ENCODE peak calls at places on chromosome 18, in eight cellular contexts. D, L, H, B, T, E, M and N are unnamed samples.

GRCh38 chr18:28007841-28008240 is 169.1 kb downstream of the CDH2 start:
- DNase-seq in D (peak), L (peak), H (no peak), B (no peak), T (no peak), E (no peak), M (no peak), N (no peak)

GRCh38 chr18:78546281-78546680 is 433.3 kb upstream of the SALL3 start:
- DNase-seq in D (no peak), L (no peak), H (no peak), B (no peak), T (no peak), E (no peak), M (no peak), N (no peak)

GRCh38 chr18:7116001-7116831 is 1.4 kb downstream of the LAMA1 start:
- DNase-seq in D (peak), L (peak), H (no peak), B (no peak), T (no peak), E (no peak), M (no peak), N (no peak)

GRCh38 chr18:67483952-67484351 is 32.6 kb downstream of the DSEL start:
- DNase-seq in D (no peak), L (no peak), H (no peak), B (no peak), T (no peak), E (no peak), M (no peak), N (no peak)

GRCh38 chr18:54222922-54223567 is 1.4 kb downstream of the MBD2 start:
- DNase-seq in D (no peak), L (no peak), H (no peak), B (peak), T (no peak), E (peak), M (no peak), N (no peak)

GRCh38 chr18:53610957-53611356 is 613.5 kb downstream of the MBD2 start:
- DNase-seq in D (no peak), L (no peak), H (no peak), B (no peak), T (no peak), E (no peak), M (no peak), N (no peak)

GRCh38 chr18:25283769-25284168 is 68.2 kb downstream of the ZNF521 start:
- DNase-seq in D (no peak), L (no peak), H (no peak), B (no peak), T (no peak), E (no peak), M (no peak), N (no peak)

GRCh38 chr18:79852561-79853302 is 55.0 kb downstream of the KCNG2 start:
- DNase-seq in D (no peak), L (no peak), H (no peak), B (no peak), T (no peak), E (no peak), M (peak), N (no peak)

GRCh38 chr18:69916412-69916811 is 31.3 kb downstream of the CD226 start:
- DNase-seq in D (no peak), L (peak), H (no peak), B (peak), T (no peak), E (no peak), M (no peak), N (no peak)

GRCh38 chr18:14179306-14179705 is 47.1 kb upstream of the ZNF519 start:
- DNase-seq in D (no peak), L (no peak), H (no peak), B (peak), T (no peak), E (no peak), M (no peak), N (no peak)

GRCh38 chr18:39318008-39318407 is 1752.4 kb upstream of the CELF4 start:
- DNase-seq in D (no peak), L (no peak), H (no peak), B (no peak), T (no peak), E (no peak), M (no peak), N (no peak)

GRCh38 chr18:40485318-40485717 is 1469.7 kb upstream of the PIK3C3 start:
- DNase-seq in D (peak), L (peak), H (no peak), B (no peak), T (no peak), E (no peak), M (no peak), N (no peak)

GRCh38 chr18:63775166-63775730 is at the start of gene SERPINB7:
- DNase-seq in D (no peak), L (peak), H (no peak), B (peak), T (no peak), E (peak), M (no peak), N (no peak)

GRCh38 chr18:72056171-72056570 is 488.0 kb downstream of the CBLN2 start:
- DNase-seq in D (no peak), L (no peak), H (no peak), B (no peak), T (no peak), E (no peak), M (no peak), N (no peak)

GRCh38 chr18:59063912-59064311 is 75.8 kb upstream of the SEC11C start:
- DNase-seq in D (no peak), L (no peak), H (no peak), B (no peak), T (no peak), E (no peak), M (no peak), N (no peak)

GRCh38 chr18:12067671-12068070 is 26.0 kb upstream of the ANKRD62 start:
- DNase-seq in D (no peak), L (no peak), H (no peak), B (no peak), T (no peak), E (no peak), M (no peak), N (no peak)

GRCh38 chr18:36561046-36561445 is 263.5 kb downstream of the FHOD3 start:
- DNase-seq in D (no peak), L (no peak), H (no peak), B (no peak), T (no peak), E (no peak), M (no peak), N (no peak)

GRCh38 chr18:50819027-50819726 is 639 bp downstream of the MRO start:
- DNase-seq in D (peak), L (no peak), H (peak), B (peak), T (peak), E (no peak), M (no peak), N (no peak)

GRCh38 chr18:37299471-37300304 is 265.9 kb downstream of the CELF4 start:
- DNase-seq in D (peak), L (peak), H (peak), B (peak), T (peak), E (peak), M (peak), N (peak)

GRCh38 chr18:36281941-36282340 is 15.6 kb upstream of the FHOD3 start:
- DNase-seq in D (peak), L (no peak), H (no peak), B (no peak), T (no peak), E (no peak), M (no peak), N (no peak)

DNA sequence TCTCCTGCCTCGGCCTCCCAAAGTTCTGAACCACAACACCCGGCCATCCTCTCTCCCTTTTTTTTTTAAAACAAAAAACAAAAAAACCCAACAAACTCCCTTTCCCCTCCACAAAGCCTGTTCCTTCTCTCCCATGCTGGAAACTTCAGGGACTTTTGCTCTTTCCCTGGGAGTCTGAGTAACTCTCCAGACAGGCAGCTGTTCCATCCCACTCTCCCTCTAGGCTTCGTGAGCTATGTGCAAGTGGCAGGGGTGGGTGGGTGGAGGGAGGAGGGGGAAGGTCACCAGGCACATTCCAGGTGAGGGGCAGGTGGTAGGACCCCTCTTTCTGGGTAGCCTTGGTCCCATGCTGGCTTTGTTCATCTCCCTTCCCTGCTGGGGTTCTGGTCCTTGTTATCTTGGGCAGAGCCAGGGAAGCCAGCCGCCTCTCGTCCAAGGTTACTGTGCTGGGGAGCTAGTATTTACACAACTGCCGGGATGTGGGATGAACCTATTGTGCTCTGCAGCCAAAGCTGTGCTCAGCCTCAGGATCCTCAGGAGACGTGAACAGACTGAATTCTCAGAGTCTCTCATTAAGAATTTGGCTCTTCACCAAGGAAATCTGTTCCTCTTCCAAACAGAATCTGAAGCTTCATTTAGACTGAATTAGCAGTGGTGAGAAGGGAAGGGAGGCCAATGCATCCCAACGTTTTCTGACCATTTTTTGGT is 106.9 kb downstream of the LIPG start:
- DNase-seq in D (peak), L (no peak), H (no peak), B (no peak), T (peak), E (no peak), M (no peak), N (no peak)
- H3K27ac ChIP-seq in D (no peak), L (no peak), H (no peak), B (no peak), T (peak), E (no peak), M (peak), N (peak)

GRCh38 chr18:24274822-24275221 is 122.8 kb downstream of the OSBPL1A start:
- DNase-seq in D (no peak), L (no peak), H (no peak), B (no peak), T (peak), E (no peak), M (peak), N (no peak)
- H3K27ac ChIP-seq in D (no peak), L (no peak), H (no peak), B (no peak), T (peak), E (no peak), M (no peak), N (no peak)

GRCh38 chr18:8757598-8757997 is 52.2 kb downstream of the MTCL1 start:
- DNase-seq in D (no peak), L (no peak), H (no peak), B (no peak), T (no peak), E (no peak), M (no peak), N (no peak)
- H3K27ac ChIP-seq in D (no peak), L (no peak), H (no peak), B (no peak), T (no peak), E (no peak), M (no peak), N (no peak)

DNA sequence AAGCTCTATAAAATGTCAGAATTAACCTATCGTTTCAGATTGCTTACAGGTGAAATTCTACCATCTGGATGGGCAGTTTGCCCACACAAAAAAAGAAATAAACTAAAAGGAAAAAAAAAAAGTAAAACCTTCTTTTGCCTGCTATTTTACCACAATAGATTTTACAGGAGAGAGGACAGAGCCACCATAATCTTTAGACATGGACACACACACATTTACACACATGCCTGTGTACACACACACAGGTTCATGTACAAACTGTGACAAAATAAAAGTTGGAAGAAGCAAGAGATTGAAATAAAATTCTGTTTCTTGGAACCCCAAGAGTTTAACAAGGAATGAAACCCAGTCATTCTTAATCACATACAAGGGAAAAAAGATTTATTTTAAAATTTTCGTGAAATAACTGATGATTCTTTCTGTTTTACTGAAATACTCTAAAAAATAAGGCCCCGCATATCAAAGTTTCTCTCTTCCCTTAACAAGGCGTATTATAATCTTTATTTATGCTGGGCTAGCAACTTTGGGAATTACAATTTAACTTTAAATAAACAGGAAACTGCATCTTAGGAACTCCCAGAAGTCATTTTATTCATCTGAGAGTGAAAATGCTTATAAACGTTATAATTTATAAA is 166.9 kb downstream of the TCF4 start:
- DNase-seq in D (no peak), L (no peak), H (no peak), B (no peak), T (no peak), E (no peak), M (no peak), N (no peak)
- H3K27ac ChIP-seq in D (no peak), L (peak), H (no peak), B (no peak), T (peak), E (no peak), M (peak), N (no peak)

DNA sequence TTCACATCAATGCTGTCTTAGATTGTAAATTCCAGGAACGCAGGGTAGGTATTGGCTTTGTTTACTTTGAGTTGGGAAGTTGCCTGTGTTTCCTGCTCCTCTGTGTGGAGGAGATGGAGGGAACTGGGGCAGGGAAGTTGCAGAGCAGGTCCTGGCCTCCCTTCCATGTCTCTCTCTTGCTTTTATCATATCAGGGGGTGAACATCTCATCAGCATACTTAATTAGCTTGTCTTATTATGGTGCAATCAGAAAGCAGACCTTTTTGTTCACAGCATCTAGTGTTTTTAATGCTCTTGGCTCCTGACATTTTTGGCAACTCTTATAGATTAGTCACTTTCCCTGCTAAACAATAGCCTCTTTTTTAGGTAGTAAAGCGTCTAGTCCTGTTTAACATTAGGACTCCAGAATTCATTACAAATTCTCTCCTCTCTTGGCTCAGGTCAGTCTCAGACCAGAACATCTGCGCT is 11.5 kb upstream of the DIPK1C start:
- DNase-seq in D (peak), L (no peak), H (no peak), B (no peak), T (no peak), E (no peak), M (no peak), N (no peak)
- H3K27ac ChIP-seq in D (no peak), L (no peak), H (no peak), B (no peak), T (peak), E (no peak), M (no peak), N (peak)

GRCh38 chr18:77107218-77107815 is 25.3 kb downstream of the MBP start:
- DNase-seq in D (peak), L (no peak), H (no peak), B (no peak), T (no peak), E (no peak), M (peak), N (no peak)
- H3K27ac ChIP-seq in D (no peak), L (peak), H (no peak), B (peak), T (peak), E (no peak), M (peak), N (peak)

GRCh38 chr18:515156-515815 is 14.8 kb upstream of the COLEC12 start:
- DNase-seq in D (peak), L (no peak), H (no peak), B (no peak), T (no peak), E (no peak), M (no peak), N (no peak)

GRCh38 chr18:519019-519879 is 18.7 kb upstream of the COLEC12 start:
- DNase-seq in D (peak), L (peak), H (peak), B (no peak), T (peak), E (no peak), M (no peak), N (no peak)

GRCh38 chr18:515838-516237 is 15.3 kb upstream of the COLEC12 start:
- DNase-seq in D (no peak), L (no peak), H (no peak), B (no peak), T (no peak), E (no peak), M (no peak), N (no peak)

GRCh38 chr18:513826-514530 is 13.5 kb upstream of the COLEC12 start:
- DNase-seq in D (no peak), L (no peak), H (no peak), B (no peak), T (no peak), E (no peak), M (no peak), N (no peak)

DNA sequence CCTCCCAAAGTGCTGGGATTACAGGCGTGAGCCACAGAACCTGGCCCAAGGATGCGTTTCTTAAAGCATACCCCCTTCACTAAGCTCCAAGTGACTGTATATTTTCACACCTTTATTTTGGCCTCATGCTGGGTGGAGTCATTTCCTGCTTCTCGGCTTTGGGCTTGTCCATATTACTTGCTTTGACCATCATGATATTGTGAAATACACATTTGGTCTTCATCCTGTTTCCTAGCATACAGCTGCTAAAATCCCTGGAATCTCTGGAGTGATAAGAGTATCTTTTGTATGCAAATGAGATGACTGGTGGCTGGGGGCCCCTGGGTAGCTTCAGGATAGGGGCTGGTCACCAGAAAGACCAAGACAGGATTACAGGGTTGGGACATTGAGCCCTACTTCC is 17.6 kb upstream of the COLEC12 start:
- DNase-seq in D (peak), L (no peak), H (no peak), B (no peak), T (no peak), E (no peak), M (no peak), N (no peak)
- H3K27ac ChIP-seq in D (no peak), L (no peak), H (no peak), B (no peak), T (no peak), E (no peak), M (no peak), N (no peak)